ENCODE peak calls at places on chromosomes 6 and 20, in five cellular contexts. E is K562, G is HepG2, P is endothelial cell of umbilical vein, U is H1. Q is an unnamed sample.

GRCh38 chr6:10082385-10082784 is 332.5 kb downstream of the TFAP2A start:
- DNase-seq in E (no peak), G (no peak), P (no peak), U (no peak), Q (no peak)

GRCh38 chr20:58192567-58192966 is 35.9 kb downstream of the ANKRD60 start:
- DNase-seq in E (peak), G (no peak), P (peak), U (peak), Q (no peak)

GRCh38 chr6:14452567-14453527 is 335.3 kb downstream of the CD83 start:
- DNase-seq in E (peak), G (no peak), P (no peak), U (no peak), Q (no peak)

GRCh38 chr6:82951389-82951788 is 114.3 kb downstream of the UBE3D start:
- DNase-seq in E (no peak), G (no peak), P (no peak), U (no peak), Q (no peak)

GRCh38 chr6:111533087-111533784 is 50.2 kb upstream of the REV3L start:
- DNase-seq in E (no peak), G (no peak), P (no peak), U (no peak), Q (no peak)

GRCh38 chr20:911882-912600 is 4.1 kb downstream of the ANGPT4 start:
- DNase-seq in E (no peak), G (no peak), P (no peak), U (peak), Q (no peak)

GRCh38 chr6:99905209-99906106 is 88.6 kb downstream of the MCHR2 start:
- DNase-seq in E (peak), G (peak), P (peak), U (no peak), Q (peak)

GRCh38 chr6:41531591-41532582 is 14.3 kb upstream of the FOXP4 start:
- DNase-seq in E (no peak), G (no peak), P (peak), U (no peak), Q (no peak)

GRCh38 chr20:14406495-14406894 is 69.1 kb upstream of the FLRT3 start:
- DNase-seq in E (no peak), G (peak), P (no peak), U (no peak), Q (peak)

GRCh38 chr6:153032255-153032882 is 29.9 kb upstream of the MTRF1L start:
- DNase-seq in E (peak), G (peak), P (peak), U (no peak), Q (no peak)

GRCh38 chr6:28657756-28658465 is 132.2 kb downstream of the GPX5 start:
- DNase-seq in E (peak), G (peak), P (peak), U (peak), Q (peak)

GRCh38 chr20:63775096-63775978 is 35.8 kb downstream of the SLC2A4RG start:
- DNase-seq in E (peak), G (no peak), P (peak), U (peak), Q (no peak)

GRCh38 chr6:16651871-16652270 is 109.4 kb downstream of the ATXN1 start:
- DNase-seq in E (no peak), G (no peak), P (no peak), U (no peak), Q (no peak)

GRCh38 chr20:24782801-24783630 is 166.1 kb upstream of the CST7 start:
- DNase-seq in E (peak), G (peak), P (no peak), U (no peak), Q (no peak)

GRCh38 chr20:29878281-29878741 is 1379.2 kb upstream of the DEFB115 start:
- DNase-seq in E (peak), G (peak), P (no peak), U (no peak), Q (peak)

GRCh38 chr6:32058511-32058963 is 20.3 kb downstream of the CYP21A2 start:
- DNase-seq in E (no peak), G (no peak), P (peak), U (no peak), Q (no peak)

GRCh38 chr6:105275542-105275941 is 95.7 kb upstream of the POPDC3 start:
- DNase-seq in E (no peak), G (no peak), P (no peak), U (no peak), Q (no peak)

GRCh38 chr20:37986873-37987601 is 46.2 kb downstream of the TTI1 start:
- DNase-seq in E (no peak), G (peak), P (no peak), U (no peak), Q (peak)

GRCh38 chr6:72941751-72942150 is 283.5 kb downstream of the KHDC1L start:
- DNase-seq in E (no peak), G (no peak), P (no peak), U (no peak), Q (no peak)

GRCh38 chr20:14303106-14303505 is 34.3 kb downstream of the FLRT3 start:
- DNase-seq in E (no peak), G (no peak), P (no peak), U (no peak), Q (no peak)

GRCh38 chr20:57163041-57163440 is 103.4 kb downstream of the BMP7 start:
- DNase-seq in E (no peak), G (no peak), P (no peak), U (no peak), Q (no peak)

GRCh38 chr6:9365378-9365777 is 930.0 kb upstream of the SLC35B3 start:
- DNase-seq in E (no peak), G (no peak), P (no peak), U (no peak), Q (no peak)

GRCh38 chr6:98641929-98642328 is 192.4 kb upstream of the POU3F2 start:
- DNase-seq in E (no peak), G (peak), P (no peak), U (no peak), Q (no peak)

GRCh38 chr20:2329286-2329685 is 33.5 kb downstream of the TGM3 start:
- DNase-seq in E (no peak), G (no peak), P (no peak), U (no peak), Q (no peak)

GRCh38 chr6:48541669-48542068 is 430.7 kb upstream of the PTCHD4 start:
- DNase-seq in E (no peak), G (no peak), P (no peak), U (no peak), Q (peak)

GRCh38 chr20:21712443-21713059 is 7.1 kb downstream of the PAX1 start:
- DNase-seq in E (no peak), G (no peak), P (no peak), U (no peak), Q (no peak)

GRCh38 chr6:10621227-10621626 is 73.2 kb downstream of the C6orf52 start:
- DNase-seq in E (peak), G (no peak), P (no peak), U (no peak), Q (no peak)

GRCh38 chr6:129342243-129342642 is 367.7 kb downstream of the ARHGAP18 start:
- DNase-seq in E (no peak), G (no peak), P (no peak), U (no peak), Q (no peak)

GRCh38 chr20:48064929-48065328 is 279.6 kb upstream of the SULF2 start:
- DNase-seq in E (no peak), G (no peak), P (no peak), U (no peak), Q (no peak)

GRCh38 chr6:101011165-101011564 is 130.0 kb upstream of the ASCC3 start:
- DNase-seq in E (no peak), G (no peak), P (no peak), U (no peak), Q (no peak)

GRCh38 chr6:36853325-36853724 is 14.1 kb upstream of the CPNE5 start:
- DNase-seq in E (no peak), G (no peak), P (peak), U (no peak), Q (no peak)

GRCh38 chr6:30820196-30820595 is 64.1 kb upstream of the DDR1 start:
- DNase-seq in E (peak), G (peak), P (peak), U (no peak), Q (peak)

GRCh38 chr6:24376875-24377274 is 19.0 kb upstream of the DCDC2 start:
- DNase-seq in E (no peak), G (no peak), P (no peak), U (no peak), Q (no peak)

GRCh38 chr6:130730600-130730999 is 96.6 kb upstream of the SMLR1 start:
- DNase-seq in E (no peak), G (no peak), P (no peak), U (no peak), Q (no peak)

GRCh38 chr6:28104392-28105250 is 19.8 kb upstream of the ZSCAN16 start:
- DNase-seq in E (peak), G (peak), P (peak), U (peak), Q (peak)

GRCh38 chr20:31485450-31486339 is 10.6 kb downstream of the REM1 start:
- DNase-seq in E (peak), G (no peak), P (peak), U (no peak), Q (no peak)

GRCh38 chr20:39299783-39300182 is 337.6 kb downstream of the DHX35 start:
- DNase-seq in E (no peak), G (no peak), P (no peak), U (no peak), Q (no peak)

GRCh38 chr6:31407699-31408098 is 4.3 kb downstream of the MICA start:
- DNase-seq in E (no peak), G (no peak), P (no peak), U (no peak), Q (no peak)

GRCh38 chr6:157429248-157429647 is 48.3 kb downstream of the ZDHHC14 start:
- DNase-seq in E (no peak), G (no peak), P (no peak), U (no peak), Q (no peak)

GRCh38 chr6:157432231-157432630 is 51.2 kb downstream of the ZDHHC14 start:
- DNase-seq in E (no peak), G (no peak), P (no peak), U (no peak), Q (no peak)

GRCh38 chr6:157432861-157433260 is 51.9 kb downstream of the ZDHHC14 start:
- DNase-seq in E (no peak), G (no peak), P (no peak), U (no peak), Q (no peak)

GRCh38 chr6:157428418-157429202 is 47.6 kb downstream of the ZDHHC14 start:
- DNase-seq in E (peak), G (peak), P (no peak), U (no peak), Q (peak)

DNA sequence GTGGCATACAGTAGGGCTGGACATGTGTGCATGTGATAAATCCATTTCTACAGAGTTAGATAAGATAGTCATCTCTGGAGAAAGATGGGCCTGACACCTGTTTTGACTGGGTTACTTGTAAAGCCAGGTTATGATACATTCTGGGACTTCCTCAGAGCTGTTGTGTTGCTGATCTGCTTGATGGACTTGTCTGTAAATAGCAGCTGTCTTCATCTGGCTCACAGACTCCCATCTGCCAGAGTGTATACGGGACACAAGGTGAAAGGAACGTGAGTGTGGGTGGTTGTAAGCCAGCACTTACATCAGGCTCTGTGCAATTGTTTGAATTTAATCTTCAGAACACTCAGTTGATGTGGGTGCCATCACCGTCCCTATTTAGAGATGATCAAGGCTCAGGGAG is 49.8 kb downstream of the ZDHHC14 start:
- DNase-seq in E (no peak), G (no peak), P (no peak), U (no peak), Q (no peak)
- TF ChIP-seq JUN in E (no peak), G (no peak), P (no peak), U (no peak), Q (no peak)

GRCh38 chr6:170554086-170554887 is at the start of gene TBP:
- DNase-seq in E (peak), G (peak), P (peak), U (peak), Q (peak)
- TF ChIP-seq POLR2A in E (peak), G (peak), P (peak), U (peak), Q (peak)

GRCh38 chr6:35723587-35723986 is 13.2 kb upstream of the ARMC12 start:
- DNase-seq in E (no peak), G (no peak), P (no peak), U (no peak), Q (no peak)

GRCh38 chr6:35724471-35724870 is 12.4 kb upstream of the ARMC12 start:
- DNase-seq in E (no peak), G (no peak), P (no peak), U (no peak), Q (no peak)

GRCh38 chr6:35725721-35726438 is 11.0 kb upstream of the ARMC12 start:
- DNase-seq in E (no peak), G (peak), P (no peak), U (no peak), Q (no peak)

GRCh38 chr6:35724059-35724458 is 12.8 kb upstream of the ARMC12 start:
- DNase-seq in E (no peak), G (no peak), P (no peak), U (no peak), Q (no peak)

GRCh38 chr6:35725081-35725708 is 11.6 kb upstream of the ARMC12 start:
- DNase-seq in E (no peak), G (no peak), P (no peak), U (no peak), Q (no peak)
- TF ChIP-seq JUN in E (no peak), G (no peak), P (no peak), U (no peak), Q (no peak)

GRCh38 chr6:44004625-44005506 is 122.4 kb downstream of the MRPL14 start:
- DNase-seq in E (peak), G (no peak), P (no peak), U (no peak), Q (no peak)
- TF ChIP-seq POLR2A in E (no peak), G (no peak), P (no peak), U (no peak), Q (no peak)

DNA sequence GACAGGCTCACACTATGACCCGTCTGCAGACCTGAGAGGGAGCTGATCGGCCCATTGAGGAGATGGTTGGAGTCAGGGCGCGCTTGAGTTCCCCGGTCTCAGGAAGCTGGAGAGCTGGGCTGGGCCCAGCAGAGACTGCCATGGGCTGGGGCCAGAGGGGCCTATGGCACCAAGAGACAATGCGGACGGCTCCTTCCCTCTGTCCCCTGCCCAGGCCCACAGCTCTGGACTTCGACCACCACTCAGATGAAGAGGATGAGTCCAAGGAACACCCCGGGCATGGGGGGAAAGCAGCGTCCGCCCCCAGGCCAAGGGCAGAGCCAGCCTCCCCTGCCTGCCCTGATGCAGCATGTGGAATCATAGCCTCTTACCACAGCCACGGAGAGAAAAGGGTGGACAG is 40.2 kb upstream of the PHACTR3 start:
- DNase-seq in E (no peak), G (no peak), P (no peak), U (no peak), Q (no peak)
- TF ChIP-seq JUN in E (no peak), G (no peak), P (no peak), U (no peak), Q (no peak)

GRCh38 chr6:159970659-159971063 is 1.8 kb downstream of the IGF2R start:
- DNase-seq in E (peak), G (no peak), P (no peak), U (no peak), Q (no peak)

GRCh38 chr6:159971341-159972178 is 2.7 kb downstream of the IGF2R start:
- DNase-seq in E (peak), G (no peak), P (no peak), U (no peak), Q (no peak)

GRCh38 chr6:159968295-159969203 is at the start of gene IGF2R:
- DNase-seq in E (peak), G (peak), P (peak), U (peak), Q (peak)

GRCh38 chr6:159969204-159969912 is 476 bp downstream of the IGF2R start:
- DNase-seq in E (peak), G (no peak), P (peak), U (peak), Q (no peak)

GRCh38 chr6:159969921-159970320 is 1.0 kb downstream of the IGF2R start:
- DNase-seq in E (peak), G (peak), P (peak), U (no peak), Q (peak)
- TF ChIP-seq POLR2A in E (peak), G (peak), P (no peak), U (no peak), Q (no peak)

DNA sequence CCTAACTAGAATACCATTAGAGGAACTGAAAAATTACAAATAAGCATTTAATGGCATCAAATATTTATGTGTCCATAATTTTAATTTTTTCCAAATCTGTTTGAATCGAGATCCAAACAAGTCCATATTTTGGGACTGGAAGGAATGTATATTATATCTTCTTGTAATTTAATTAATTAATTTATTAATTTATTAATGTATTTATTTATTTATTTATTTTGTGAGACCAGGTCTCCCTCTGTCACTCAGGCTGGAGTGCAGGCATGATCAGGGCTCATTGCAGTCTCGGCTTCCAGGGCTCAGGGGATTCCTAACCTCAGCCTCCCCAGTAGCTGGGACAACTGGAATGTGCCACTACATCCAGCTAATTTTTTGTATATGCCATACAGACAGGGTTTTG is 453.6 kb downstream of the PRKN start:
- DNase-seq in E (no peak), G (no peak), P (no peak), U (no peak), Q (no peak)
- TF ChIP-seq JUN in E (no peak), G (no peak), P (no peak), U (no peak), Q (no peak)

DNA sequence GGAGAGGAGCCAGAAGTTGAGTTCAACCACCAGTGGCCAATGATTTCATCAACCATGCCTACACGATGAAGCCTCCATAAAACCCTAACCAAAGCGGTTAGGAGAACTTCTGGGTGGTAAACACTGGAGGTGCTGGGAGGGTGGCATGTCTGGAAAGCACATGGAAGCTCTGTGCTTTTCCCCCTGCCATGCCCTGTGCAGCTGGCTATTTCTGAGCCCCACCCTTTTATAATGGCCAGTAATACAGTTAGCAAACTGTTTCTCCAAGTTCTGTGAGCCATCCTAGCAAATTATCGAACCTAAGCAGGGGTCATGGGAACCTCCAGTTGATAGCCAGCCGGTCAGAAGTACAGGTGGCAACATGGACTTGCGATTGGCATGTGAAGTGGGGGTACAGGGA is 147.8 kb upstream of the INSM1 start:
- DNase-seq in E (no peak), G (no peak), P (no peak), U (no peak), Q (no peak)
- TF ChIP-seq POLR2A in E (no peak), G (no peak), P (no peak), U (no peak), Q (no peak)

Q was measured in A549.